ENCODE peak calls at places on chromosomes 16 and 17, in five cellular contexts. S is upper lobe of right lung, O is thoracic aorta, Z is coronary artery, W is dorsolateral prefrontal cortex. B is an unnamed sample.
A peak's percentile ranks its signal among the peaks of the same experiment; 100 is the strongest.

GRCh38 chr16:68082596-68083238 is 2.5 kb upstream of the NFATC3 start:
- DNase-seq in S (no peak), O (no peak), Z (no peak), W (no peak), B (no peak)

GRCh38 chr16:81358860-81359259 is 44.1 kb downstream of the GAN start:
- DNase-seq in S (no peak), O (no peak), Z (no peak), W (no peak), B (no peak)

GRCh38 chr17:50557265-50558029 is 3.1 kb upstream of the CACNA1G start:
- DNase-seq in S (no peak), O (no peak), Z (no peak), W (no peak), B (no peak)

GRCh38 chr16:82061861-82062525 is 26.9 kb downstream of the HSD17B2 start:
- DNase-seq in S (no peak), O (no peak), Z (no peak), W (no peak), B (no peak)

GRCh38 chr16:85425061-85425662 is 188.0 kb upstream of the GSE1 start:
- DNase-seq in S (peak; percentile 60), O (no peak), Z (no peak), W (no peak), B (no peak)

GRCh38 chr17:40726919-40727318 is 23.4 kb upstream of the KRT24 start:
- DNase-seq in S (no peak), O (no peak), Z (no peak), W (no peak), B (no peak)

GRCh38 chr17:11363575-11363974 is 122.6 kb downstream of the SHISA6 start:
- DNase-seq in S (no peak), O (no peak), Z (no peak), W (no peak), B (no peak)

GRCh38 chr17:41937970-41938851 is 7.8 kb downstream of the ODAD4 start:
- DNase-seq in S (no peak), O (no peak), Z (no peak), W (no peak), B (no peak)

GRCh38 chr16:67537636-67538591 is 9.3 kb downstream of the RIPOR1 start:
- DNase-seq in S (peak; percentile 84), O (no peak), Z (no peak), W (no peak), B (no peak)

GRCh38 chr16:7313170-7313569 is 19.5 kb upstream of the RBFOX1 start:
- DNase-seq in S (no peak), O (no peak), Z (no peak), W (no peak), B (no peak)

GRCh38 chr16:89923640-89924297 is 627 bp downstream of the TUBB3 start:
- DNase-seq in S (no peak), O (no peak), Z (no peak), W (no peak), B (no peak)

GRCh38 chr17:59202320-59202719 is 7.5 kb upstream of the SMG8 start:
- DNase-seq in S (no peak), O (no peak), Z (no peak), W (no peak), B (no peak)

GRCh38 chr16:75317101-75317522 is 65.7 kb upstream of the BCAR1 start:
- DNase-seq in S (no peak), O (no peak), Z (no peak), W (no peak), B (no peak)

GRCh38 chr16:48681520-48681919 is 71.5 kb upstream of the N4BP1 start:
- DNase-seq in S (no peak), O (no peak), Z (no peak), W (no peak), B (no peak)

DNA sequence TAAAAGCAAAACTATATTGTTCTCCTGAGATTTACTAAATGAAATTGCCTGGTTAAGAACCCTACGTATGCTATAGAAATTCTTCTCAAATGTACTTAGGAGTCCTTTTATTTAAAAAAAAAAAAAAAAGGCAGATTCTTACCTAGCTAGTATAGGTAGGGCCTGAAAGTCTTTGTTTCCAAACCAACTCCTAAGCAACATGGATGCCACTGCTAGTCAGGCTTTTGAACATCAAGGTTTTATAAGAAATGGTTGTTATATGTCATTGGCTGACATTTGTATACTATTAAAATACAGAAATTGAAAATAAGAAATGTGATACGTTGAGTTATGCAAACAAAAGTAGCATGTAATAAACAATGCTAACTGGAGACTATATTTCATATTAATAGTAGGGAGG is 1.2 kb downstream of the EVI2A start:
- DNase-seq in S (no peak), O (no peak), Z (no peak), W (no peak), B (no peak)
- H3K4me3 ChIP-seq in S (peak overlapping the region; percentile 45), O (peak overlapping the region; percentile 47), Z (peak overlapping the region; percentile 50), W (peak overlapping the region; percentile 50), B (peak overlapping the region; percentile 37)

DNA sequence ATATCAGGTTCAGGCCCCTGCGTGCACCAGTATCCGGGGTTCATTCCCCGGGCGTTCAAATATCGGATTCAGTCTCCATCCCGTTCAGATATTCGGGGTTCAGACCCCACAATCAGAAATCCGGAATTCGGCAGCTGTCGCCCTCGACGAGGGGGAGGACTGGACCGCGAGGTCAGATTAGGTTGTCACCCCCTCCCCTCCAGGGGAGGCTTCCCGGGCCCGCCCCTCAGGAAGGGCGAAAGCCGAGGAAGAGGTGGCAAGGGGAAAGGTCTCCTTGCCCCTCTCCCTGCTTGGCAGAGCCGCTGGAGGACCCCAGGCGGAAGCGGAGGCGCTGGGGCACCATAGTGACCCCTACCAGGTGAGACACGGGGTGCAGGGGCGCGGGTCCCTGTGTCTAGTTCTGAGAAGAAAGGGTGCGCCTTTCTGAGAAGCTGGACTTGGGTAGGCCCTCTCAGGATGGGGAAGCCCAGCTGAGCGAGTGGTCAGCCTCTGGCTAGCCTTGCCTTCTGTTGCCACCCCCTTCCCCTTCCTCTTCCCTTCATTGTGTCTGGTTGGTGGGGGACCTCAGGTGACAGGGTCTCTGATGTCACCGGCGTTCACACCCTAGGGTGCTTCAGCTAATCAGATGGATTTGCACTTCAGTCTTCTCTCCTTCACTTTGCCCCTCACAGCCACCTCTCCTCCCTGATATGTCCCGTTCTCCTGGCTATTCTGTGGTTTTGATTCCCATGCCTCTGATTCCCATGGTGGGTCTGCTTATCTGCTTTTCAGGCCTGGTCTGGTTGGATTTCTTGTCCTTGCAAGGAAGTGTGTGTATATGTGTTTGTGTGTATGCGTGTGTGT is 844 bp downstream of the TAOK2 start:
- DNase-seq in S (peak; percentile 70), O (no peak), Z (peak; percentile 77), W (peak; percentile 16), B (no peak)
- TF ChIP-seq CTCF in S (no peak), O (no peak), Z (no peak), W (no peak), B (no peak)

DNA sequence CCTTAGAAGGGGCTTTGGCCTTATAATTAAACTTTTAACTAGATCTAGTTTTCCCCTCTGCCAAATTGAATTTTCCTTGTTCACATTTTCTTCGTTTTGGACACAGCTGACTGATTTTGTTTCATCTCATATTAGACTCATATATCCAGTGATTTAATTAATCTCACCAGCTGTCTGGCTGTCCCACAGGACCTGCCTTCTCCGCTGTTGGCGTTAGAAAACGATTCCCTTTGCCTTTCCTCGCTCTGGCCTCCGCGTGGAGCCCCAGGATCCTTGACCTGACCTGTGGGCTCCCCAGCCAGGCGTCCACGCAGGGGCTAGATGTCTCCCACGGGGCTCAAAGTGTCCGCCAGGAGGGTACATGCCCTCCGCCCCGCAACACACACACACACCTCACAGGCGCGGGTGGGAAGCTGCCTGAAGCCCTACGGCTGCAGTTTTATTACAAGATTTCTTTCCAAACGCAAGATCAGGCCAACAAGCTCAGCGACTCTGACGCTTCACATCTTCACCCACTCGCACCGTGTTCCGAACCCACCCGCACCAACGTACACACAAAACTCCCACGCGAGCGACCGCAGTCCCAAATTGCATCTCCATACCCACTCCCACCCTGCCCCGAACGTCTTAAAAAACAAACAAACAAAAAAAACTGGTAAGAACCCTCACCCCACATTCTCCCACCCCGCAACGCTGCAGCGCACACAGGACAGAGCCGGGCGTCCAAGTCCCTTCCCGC is 1.1 kb downstream of the RPRML start:
- DNase-seq in S (no peak), O (no peak), Z (no peak), W (no peak), B (no peak)
- H3K4me3 ChIP-seq in S (peak overlapping the region; percentile 53), O (peak overlapping the region; percentile 73), Z (peak overlapping the region; percentile 83), W (peak overlapping the region; percentile 68), B (peak overlapping the region; percentile 53)

DNA sequence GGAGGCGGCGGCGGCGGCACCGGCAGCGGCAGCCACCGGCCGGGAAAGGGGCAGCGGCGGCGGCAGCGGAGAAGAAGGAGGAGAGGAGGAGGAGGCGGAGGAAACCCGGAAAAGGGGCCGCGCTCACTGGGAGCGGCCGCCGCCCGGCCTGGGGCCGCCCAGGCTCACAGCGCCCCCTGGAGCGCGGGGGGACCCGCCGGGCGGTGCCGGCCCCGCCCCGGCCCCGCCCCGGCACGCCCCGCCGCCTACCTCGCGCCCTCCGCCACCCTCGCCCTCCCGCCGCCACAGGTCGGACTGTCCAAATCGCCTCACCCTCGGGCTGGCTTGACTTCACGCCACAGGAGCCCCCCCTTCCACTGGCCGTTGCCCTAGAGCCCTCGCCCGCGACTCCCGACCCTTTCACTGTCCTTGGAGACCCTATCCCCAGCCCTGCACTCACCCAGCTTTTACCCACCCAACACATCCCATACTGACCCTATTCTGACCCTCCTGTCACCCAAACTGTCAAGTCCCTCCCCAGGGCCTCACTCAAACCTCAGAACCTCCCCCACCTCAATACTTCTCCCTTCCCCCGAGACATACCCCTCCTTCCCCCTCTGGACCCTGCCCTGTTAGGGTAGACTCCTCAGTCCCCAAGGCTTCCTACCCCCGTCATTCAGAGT is at the start of gene CSNK2A2:
- DNase-seq in S (peak; percentile 88), O (no peak), Z (peak; percentile 72), W (peak; percentile 59), B (peak; percentile 6)
- TF ChIP-seq CTCF in S (no peak), O (no peak), Z (no peak), W (peak; percentile 51), B (peak; percentile 17)

GRCh38 chr17:66451188-66452149 is 149.1 kb downstream of the PRKCA start:
- DNase-seq in S (no peak), O (no peak), Z (no peak), W (no peak), B (no peak)

GRCh38 chr17:66448008-66448644 is 145.7 kb downstream of the PRKCA start:
- DNase-seq in S (no peak), O (no peak), Z (no peak), W (no peak), B (no peak)

GRCh38 chr17:66449418-66449977 is 147.1 kb downstream of the PRKCA start:
- DNase-seq in S (no peak), O (no peak), Z (no peak), W (no peak), B (no peak)

GRCh38 chr17:66450008-66450856 is 147.8 kb downstream of the PRKCA start:
- DNase-seq in S (no peak), O (no peak), Z (no peak), W (no peak), B (no peak)

GRCh38 chr17:66450857-66451158 is 148.4 kb downstream of the PRKCA start:
- DNase-seq in S (no peak), O (no peak), Z (no peak), W (no peak), B (no peak)
- H3K4me3 ChIP-seq in S (no peak overlapping the region), O (no peak overlapping the region), Z (no peak overlapping the region), W (no peak overlapping the region), B (no peak overlapping the region)

DNA sequence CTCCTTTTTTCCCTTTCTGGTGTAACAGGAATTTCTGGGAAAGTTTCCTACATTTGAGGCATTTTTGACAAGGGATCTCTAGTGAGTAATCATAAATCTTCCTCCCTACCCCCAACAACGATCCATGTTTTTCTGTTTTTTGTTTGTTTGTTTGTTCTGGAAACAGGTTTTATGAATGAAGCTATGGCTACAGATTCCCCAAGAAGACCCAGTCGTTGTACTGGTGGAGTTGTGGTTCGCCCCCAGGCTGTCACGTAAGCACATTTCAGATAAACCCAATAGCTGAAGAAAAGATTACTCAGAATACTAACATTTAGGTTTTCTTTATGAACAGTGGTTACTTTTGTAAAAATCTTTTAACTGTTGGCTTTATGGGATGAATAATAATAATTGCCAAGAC is 1.6 kb downstream of the BCAS3 start:
- DNase-seq in S (no peak), O (no peak), Z (no peak), W (no peak), B (no peak)
- TF ChIP-seq CTCF in S (no peak), O (no peak), Z (no peak), W (no peak), B (no peak)

B was measured in HFF-Myc.